ENCODE peak calls at places on chromosomes 16 and 17, in five cellular contexts. Q is SJSA1; F is CD8-positive, alpha-beta memory T cell; H is GM23248; S is PC-9. Z is an unnamed sample.

GRCh38 chr17:39339272-39339671 is 62.2 kb downstream of the FBXL20 start:
- DNase-seq in Q (no peak), F (no peak), H (no peak), S (no peak), Z (no peak)

GRCh38 chr16:1468456-1468855 is 6.4 kb downstream of the CLCN7 start:
- DNase-seq in Q (no peak), F (no peak), H (no peak), S (no peak), Z (no peak)

GRCh38 chr16:2364638-2365210 is 24.2 kb upstream of the ABCA3 start:
- DNase-seq in Q (no peak), F (no peak), H (no peak), S (peak), Z (no peak)

GRCh38 chr17:8673621-8674020 is 43.1 kb upstream of the MYH10 start:
- DNase-seq in Q (no peak), F (no peak), H (peak), S (no peak), Z (no peak)

GRCh38 chr16:85387731-85388295 is 225.3 kb upstream of the GSE1 start:
- DNase-seq in Q (no peak), F (no peak), H (no peak), S (no peak), Z (no peak)

GRCh38 chr17:50154604-50155003 is 4.1 kb upstream of the PPP1R9B start:
- DNase-seq in Q (no peak), F (no peak), H (no peak), S (no peak), Z (no peak)

GRCh38 chr16:21157632-21158031 is 842 bp upstream of the LDAF1 start:
- DNase-seq in Q (no peak), F (no peak), H (no peak), S (no peak), Z (no peak)

GRCh38 chr16:10964891-10965326 is 20.5 kb downstream of the CLEC16A start:
- DNase-seq in Q (no peak), F (peak), H (no peak), S (no peak), Z (no peak)

GRCh38 chr16:68265078-68265925 is 976 bp downstream of the SLC7A6 start:
- DNase-seq in Q (peak), F (peak), H (peak), S (peak), Z (no peak)

GRCh38 chr17:68458260-68459029 is 1.1 kb upstream of the WIPI1 start:
- DNase-seq in Q (no peak), F (no peak), H (no peak), S (no peak), Z (no peak)

GRCh38 chr16:17571499-17572093 is 100.8 kb upstream of the XYLT1 start:
- DNase-seq in Q (no peak), F (no peak), H (no peak), S (peak), Z (no peak)

GRCh38 chr16:71576971-71577370 is at the start of gene TAT:
- DNase-seq in Q (no peak), F (no peak), H (no peak), S (no peak), Z (no peak)

GRCh38 chr17:944266-944665 is 35.3 kb downstream of the NXN start:
- DNase-seq in Q (no peak), F (no peak), H (no peak), S (no peak), Z (no peak)

GRCh38 chr17:82014432-82014831 is 8.2 kb downstream of the CENPX start:
- DNase-seq in Q (no peak), F (no peak), H (no peak), S (no peak), Z (no peak)

GRCh38 chr17:34254651-34255380 is at the start of gene CCL2:
- DNase-seq in Q (peak), F (no peak), H (peak), S (no peak), Z (no peak)

GRCh38 chr16:74887084-74887483 is 97.8 kb downstream of the WDR59 start:
- DNase-seq in Q (no peak), F (no peak), H (no peak), S (no peak), Z (no peak)
- H3K4me3 ChIP-seq in Q (no peak), F (no peak), H (no peak), S (no peak), Z (no peak)

GRCh38 chr16:66924527-66925321 is 611 bp downstream of the RRAD start:
- DNase-seq in Q (no peak), F (peak), H (peak), S (no peak), Z (no peak)
- H3K4me3 ChIP-seq in Q (peak), F (no peak), H (peak), S (no peak), Z (no peak)

GRCh38 chr17:57868775-57869598 is 19.1 kb upstream of the MRPS23 start:
- DNase-seq in Q (no peak), F (no peak), H (no peak), S (no peak), Z (no peak)

GRCh38 chr17:57867126-57867525 is 17.3 kb upstream of the MRPS23 start:
- DNase-seq in Q (no peak), F (no peak), H (no peak), S (no peak), Z (no peak)

GRCh38 chr17:57869599-57870282 is 19.9 kb upstream of the MRPS23 start:
- DNase-seq in Q (no peak), F (no peak), H (peak), S (no peak), Z (no peak)

GRCh38 chr17:57866723-57867122 is 16.9 kb upstream of the MRPS23 start:
- DNase-seq in Q (no peak), F (no peak), H (no peak), S (no peak), Z (no peak)

GRCh38 chr17:57868007-57868774 is 18.3 kb upstream of the MRPS23 start:
- DNase-seq in Q (peak), F (no peak), H (peak), S (peak), Z (peak)
- H3K4me3 ChIP-seq in Q (no peak), F (no peak), H (no peak), S (no peak), Z (no peak)

DNA sequence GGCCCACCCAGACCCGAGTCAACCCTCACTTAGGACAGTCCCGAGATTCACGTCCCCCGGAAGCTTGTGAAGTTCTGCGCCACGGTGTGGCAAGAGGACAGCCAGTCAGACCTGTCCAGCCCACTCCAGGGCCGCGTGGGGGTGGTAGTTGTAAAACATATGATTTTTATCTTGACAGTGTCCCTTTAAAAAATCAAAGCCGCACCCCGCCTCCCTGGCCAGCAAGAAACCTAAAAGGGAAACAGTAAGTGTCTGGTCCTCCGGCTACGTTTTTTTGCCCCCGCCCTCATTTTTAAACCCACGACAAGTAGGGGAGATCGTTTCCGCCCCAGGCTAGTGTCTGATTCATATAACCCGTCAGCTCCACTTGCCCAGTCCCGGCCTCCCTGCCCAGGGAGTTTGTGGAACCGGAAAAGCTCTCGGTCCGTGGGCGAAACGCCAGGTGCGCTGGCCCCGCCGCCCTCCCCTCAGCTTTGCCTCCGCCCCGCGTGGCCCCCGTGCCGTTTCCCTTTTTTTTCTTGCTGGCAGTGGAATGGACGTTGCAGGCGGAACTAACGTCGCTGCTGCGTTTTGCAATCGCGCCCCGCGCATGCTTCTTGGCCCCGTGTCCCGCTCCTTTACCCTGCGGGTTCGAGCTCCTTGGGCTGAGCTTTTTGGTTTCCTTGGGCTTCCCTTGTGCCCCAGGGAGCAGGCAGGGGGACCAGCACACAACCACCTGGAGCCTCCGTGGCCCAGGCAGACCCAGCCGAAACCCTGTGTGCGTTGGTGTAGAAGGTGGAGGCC is 13.3 kb upstream of the NUDT16L1 start:
- DNase-seq in Q (no peak), F (no peak), H (peak), S (peak), Z (no peak)
- H3K4me3 ChIP-seq in Q (no peak), F (no peak), H (no peak), S (peak), Z (no peak)

Z was measured in Jurkat, Clone E6-1.